ENCODE peak calls at places on chromosome 22, in six cellular contexts. J is activated T-cell treated with anti-CD3 and anti-CD28 coated beads, Interleukin-2, amount 50 U/mL, for 72 hours; N is IMR-90; K is tibial nerve; L is AG04450; P is RWPE1. D is an unnamed sample.

GRCh38 chr22:44729391-44730012 is 22.9 kb upstream of the ARHGAP8 start:
- DNase-seq in K (peak), P (no peak), L (no peak), J (peak), N (peak), D (no peak)

GRCh38 chr22:40855960-40856512 is 403 bp downstream of the ST13 start:
- DNase-seq in K (peak), J (no peak), P (peak), N (peak), L (no peak), D (no peak)

GRCh38 chr22:44698531-44699421 is 3.2 kb upstream of the PRR5 start:
- DNase-seq in J (no peak), L (peak), K (peak), P (no peak), N (peak), D (no peak)

GRCh38 chr22:44578516-44579230 is 80.6 kb upstream of the RTL6 start:
- DNase-seq in J (no peak), K (no peak), N (no peak), P (no peak), L (no peak), D (no peak)

GRCh38 chr22:25057013-25057881 is 104.7 kb downstream of the KIAA1671 start:
- DNase-seq in P (peak), L (no peak), J (peak), N (no peak), K (peak), D (peak)

GRCh38 chr22:50561401-50562074 is 1.2 kb downstream of the SYCE3 start:
- DNase-seq in P (no peak), N (no peak), L (no peak), K (no peak), J (peak), D (no peak)

GRCh38 chr22:50576070-50576469 is 2.2 kb downstream of the CPT1B start:
- DNase-seq in L (no peak), J (no peak), P (no peak), K (no peak), N (peak), D (peak)

GRCh38 chr22:46843691-46844297 is 81.3 kb downstream of the TBC1D22A start:
- DNase-seq in L (no peak), J (no peak), P (no peak), N (peak), K (no peak), D (no peak)

GRCh38 chr22:17477401-17477833 is 85.9 kb upstream of the SLC25A18 start:
- DNase-seq in L (no peak), J (no peak), K (peak), P (no peak), N (no peak), D (no peak)

GRCh38 chr22:36221799-36222751 is 17.3 kb downstream of the APOL2 start:
- DNase-seq in L (no peak), J (peak), N (no peak), P (no peak), K (no peak), D (peak)

GRCh38 chr22:36016656-36017055 is 12.0 kb downstream of the RBFOX2 start:
- DNase-seq in P (no peak), N (no peak), L (no peak), J (no peak), K (no peak), D (no peak)

GRCh38 chr22:29512031-29512430 is 32.0 kb downstream of the NEFH start:
- DNase-seq in K (no peak), J (no peak), P (no peak), L (no peak), N (no peak), D (no peak)